ENCODE peak calls at places on chromosome 3, in six cellular contexts. One of them, this sample, is unnamed.

GRCh38 chr3:52242039-52242438 is 3.1 kb upstream of the TWF2 start:
- DNase-seq in NCI-H345: no peak
- DNase-seq in cardiac fibroblast: no peak
- DNase-seq in AG20443: no peak
- DNase-seq in hypothalamus: no peak
- DNase-seq in GM12891: no peak
- DNase-seq in this sample: no peak

GRCh38 chr3:128360705-128361271 is 105.9 kb downstream of the DNAJB8 start:
- DNase-seq in hypothalamus: no peak
- DNase-seq in NCI-H345: no peak
- DNase-seq in GM12891: no peak
- DNase-seq in cardiac fibroblast: no peak
- DNase-seq in AG20443: no peak
- DNase-seq in this sample: no peak

GRCh38 chr3:150255416-150255815 is 152.7 kb upstream of the TSC22D2 start:
- DNase-seq in hypothalamus: peak; percentile 20
- DNase-seq in GM12891: no peak
- DNase-seq in cardiac fibroblast: peak; percentile 49
- DNase-seq in AG20443: no peak
- DNase-seq in NCI-H345: peak; percentile 82
- DNase-seq in this sample: no peak

GRCh38 chr3:55327131-55327920 is 159.8 kb downstream of the WNT5A start:
- DNase-seq in NCI-H345: no peak
- DNase-seq in AG20443: peak; percentile 52
- DNase-seq in cardiac fibroblast: no peak
- DNase-seq in GM12891: no peak
- DNase-seq in hypothalamus: no peak
- DNase-seq in this sample: no peak

GRCh38 chr3:119524931-119525662 is 26.8 kb downstream of the TIMMDC1 start:
- DNase-seq in GM12891: no peak
- DNase-seq in AG20443: no peak
- DNase-seq in hypothalamus: no peak
- DNase-seq in cardiac fibroblast: peak; percentile 44
- DNase-seq in NCI-H345: no peak
- DNase-seq in this sample: peak; percentile 15

GRCh38 chr3:119891944-119892721 is 110.2 kb downstream of the NR1I2 start:
- DNase-seq in NCI-H345: no peak
- DNase-seq in AG20443: peak; percentile 56
- DNase-seq in hypothalamus: no peak
- DNase-seq in cardiac fibroblast: peak; percentile 88
- DNase-seq in GM12891: no peak
- DNase-seq in this sample: no peak

GRCh38 chr3:171806200-171807128 is 3.8 kb downstream of the PLD1 start:
- DNase-seq in GM12891: no peak
- DNase-seq in cardiac fibroblast: peak; percentile 78
- DNase-seq in AG20443: peak; percentile 27
- DNase-seq in NCI-H345: no peak
- DNase-seq in hypothalamus: no peak
- DNase-seq in this sample: no peak

GRCh38 chr3:15295506-15295905 is 36.9 kb downstream of the SH3BP5 start:
- DNase-seq in AG20443: peak; percentile 71
- DNase-seq in cardiac fibroblast: peak; percentile 96
- DNase-seq in NCI-H345: no peak
- DNase-seq in GM12891: no peak
- DNase-seq in hypothalamus: no peak
- DNase-seq in this sample: no peak

GRCh38 chr3:66270314-66270713 is 49.5 kb downstream of the SLC25A26 start:
- DNase-seq in GM12891: no peak
- DNase-seq in NCI-H345: no peak
- DNase-seq in AG20443: no peak
- DNase-seq in hypothalamus: no peak
- DNase-seq in cardiac fibroblast: no peak
- DNase-seq in this sample: no peak

GRCh38 chr3:82087958-82088357 is 326.5 kb upstream of the GBE1 start:
- DNase-seq in AG20443: peak; percentile 80
- DNase-seq in GM12891: no peak
- DNase-seq in hypothalamus: no peak
- DNase-seq in NCI-H345: no peak
- DNase-seq in cardiac fibroblast: peak; percentile 55
- DNase-seq in this sample: no peak

GRCh38 chr3:64039972-64040733 is 16.9 kb upstream of the PSMD6 start:
- DNase-seq in NCI-H345: no peak
- DNase-seq in GM12891: no peak
- DNase-seq in cardiac fibroblast: no peak
- DNase-seq in hypothalamus: no peak
- DNase-seq in AG20443: no peak
- DNase-seq in this sample: no peak

GRCh38 chr3:193772389-193772788 is 179.4 kb downstream of the OPA1 start:
- DNase-seq in GM12891: no peak
- DNase-seq in AG20443: no peak
- DNase-seq in hypothalamus: no peak
- DNase-seq in cardiac fibroblast: no peak
- DNase-seq in NCI-H345: peak; percentile 41
- DNase-seq in this sample: no peak

GRCh38 chr3:39165518-39165917 is 12.1 kb upstream of the CSRNP1 start:
- DNase-seq in NCI-H345: no peak
- DNase-seq in AG20443: no peak
- DNase-seq in hypothalamus: no peak
- DNase-seq in GM12891: no peak
- DNase-seq in cardiac fibroblast: no peak
- DNase-seq in this sample: no peak

GRCh38 chr3:39128951-39129350 is 21.5 kb downstream of the TTC21A start:
- DNase-seq in GM12891: no peak
- DNase-seq in cardiac fibroblast: no peak
- DNase-seq in AG20443: no peak
- DNase-seq in NCI-H345: no peak
- DNase-seq in hypothalamus: no peak
- DNase-seq in this sample: no peak

GRCh38 chr3:194869482-194870169 is 183.9 kb downstream of the FAM43A start:
- DNase-seq in NCI-H345: no peak
- DNase-seq in GM12891: no peak
- DNase-seq in cardiac fibroblast: peak; percentile 41
- DNase-seq in hypothalamus: no peak
- DNase-seq in AG20443: no peak
- DNase-seq in this sample: no peak

GRCh38 chr3:50170689-50171088 is 15.6 kb downstream of the SEMA3F start:
- DNase-seq in cardiac fibroblast: peak; percentile 87
- DNase-seq in GM12891: no peak
- DNase-seq in hypothalamus: no peak
- DNase-seq in AG20443: peak; percentile 71
- DNase-seq in NCI-H345: no peak
- DNase-seq in this sample: no peak

GRCh38 chr3:186235554-186235953 is 126.5 kb downstream of the DGKG start:
- DNase-seq in NCI-H345: no peak
- DNase-seq in AG20443: no peak
- DNase-seq in hypothalamus: no peak
- DNase-seq in cardiac fibroblast: no peak
- DNase-seq in GM12891: no peak
- DNase-seq in this sample: no peak

GRCh38 chr3:188594137-188594536 is 440.2 kb downstream of the LPP start:
- DNase-seq in AG20443: peak; percentile 69
- DNase-seq in cardiac fibroblast: peak; percentile 93
- DNase-seq in GM12891: no peak
- DNase-seq in hypothalamus: no peak
- DNase-seq in NCI-H345: no peak
- DNase-seq in this sample: no peak

GRCh38 chr3:151135548-151136337 is 50.3 kb downstream of the MED12L start:
- DNase-seq in GM12891: no peak
- DNase-seq in hypothalamus: no peak
- DNase-seq in NCI-H345: peak; percentile 71
- DNase-seq in cardiac fibroblast: no peak
- DNase-seq in AG20443: no peak
- DNase-seq in this sample: no peak

GRCh38 chr3:55089211-55089610 is 161.4 kb upstream of the LRTM1 start:
- DNase-seq in AG20443: no peak
- DNase-seq in cardiac fibroblast: peak; percentile 7
- DNase-seq in hypothalamus: no peak
- DNase-seq in GM12891: no peak
- DNase-seq in NCI-H345: no peak
- DNase-seq in this sample: no peak

GRCh38 chr3:165444745-165445144 is 248.6 kb upstream of the SLITRK3 start:
- DNase-seq in GM12891: no peak
- DNase-seq in cardiac fibroblast: no peak
- DNase-seq in AG20443: no peak
- DNase-seq in hypothalamus: no peak
- DNase-seq in NCI-H345: no peak
- DNase-seq in this sample: no peak

GRCh38 chr3:24119321-24119751 is 174.2 kb downstream of the NR1D2 start:
- DNase-seq in AG20443: peak; percentile 27
- DNase-seq in hypothalamus: no peak
- DNase-seq in NCI-H345: no peak
- DNase-seq in cardiac fibroblast: peak; percentile 80
- DNase-seq in GM12891: no peak
- DNase-seq in this sample: no peak

GRCh38 chr3:43855674-43856299 is 165.0 kb downstream of the ABHD5 start:
- DNase-seq in hypothalamus: no peak
- DNase-seq in AG20443: peak; percentile 76
- DNase-seq in cardiac fibroblast: peak; percentile 80
- DNase-seq in NCI-H345: peak; percentile 52
- DNase-seq in GM12891: no peak
- DNase-seq in this sample: peak; percentile 43

GRCh38 chr3:87228316-87228715 is 1.2 kb downstream of the CHMP2B start:
- DNase-seq in GM12891: no peak
- DNase-seq in cardiac fibroblast: peak; percentile 31
- DNase-seq in AG20443: peak; percentile 52
- DNase-seq in NCI-H345: no peak
- DNase-seq in hypothalamus: no peak
- DNase-seq in this sample: no peak

GRCh38 chr3:123735456-123735855 is 148.7 kb downstream of the MYLK start:
- DNase-seq in cardiac fibroblast: no peak
- DNase-seq in NCI-H345: no peak
- DNase-seq in AG20443: no peak
- DNase-seq in hypothalamus: no peak
- DNase-seq in GM12891: no peak
- DNase-seq in this sample: no peak

GRCh38 chr3:140719841-140720240 is 42.0 kb downstream of the TRIM42 start:
- DNase-seq in AG20443: no peak
- DNase-seq in hypothalamus: no peak
- DNase-seq in NCI-H345: no peak
- DNase-seq in GM12891: no peak
- DNase-seq in cardiac fibroblast: no peak
- DNase-seq in this sample: no peak

GRCh38 chr3:191502583-191502982 is 41.6 kb downstream of the PYDC2 start:
- DNase-seq in cardiac fibroblast: no peak
- DNase-seq in GM12891: no peak
- DNase-seq in NCI-H345: no peak
- DNase-seq in hypothalamus: no peak
- DNase-seq in AG20443: no peak
- DNase-seq in this sample: no peak

This sample was measured in tibial nerve.